ENCODE peak calls at places on chromosomes 5 and 9, in seven cellular contexts. One of them, this sample, is unnamed.

GRCh38 chr9:117409321-117409720 is 5.5 kb downstream of the ASTN2 start:
- DNase-seq in HCT116: no peak
- DNase-seq in A549: no peak
- DNase-seq in GM04503: no peak
- DNase-seq in fibroblast of pulmonary artery: no peak
- DNase-seq in upper lobe of right lung: no peak
- DNase-seq in mammary epithelial cell: no peak
- DNase-seq in this sample: no peak

GRCh38 chr9:124182741-124183140 is 75.0 kb upstream of the NEK6 start:
- DNase-seq in HCT116: no peak
- DNase-seq in A549: no peak
- DNase-seq in GM04503: no peak
- DNase-seq in fibroblast of pulmonary artery: no peak
- DNase-seq in upper lobe of right lung: no peak
- DNase-seq in mammary epithelial cell: no peak
- DNase-seq in this sample: no peak

GRCh38 chr5:51958473-51958872 is 575.2 kb downstream of the ISL1 start:
- DNase-seq in HCT116: no peak
- DNase-seq in A549: no peak
- DNase-seq in GM04503: no peak
- DNase-seq in fibroblast of pulmonary artery: no peak
- DNase-seq in upper lobe of right lung: no peak
- DNase-seq in mammary epithelial cell: no peak
- DNase-seq in this sample: no peak

GRCh38 chr5:7763621-7764072 is 87.3 kb downstream of the CFAP90 start:
- DNase-seq in HCT116: no peak
- DNase-seq in A549: no peak
- DNase-seq in GM04503: no peak
- DNase-seq in fibroblast of pulmonary artery: no peak
- DNase-seq in upper lobe of right lung: no peak
- DNase-seq in mammary epithelial cell: no peak
- DNase-seq in this sample: no peak

GRCh38 chr5:123460296-123460729 is 37.1 kb upstream of the CEP120 start:
- DNase-seq in HCT116: peak; percentile 47
- DNase-seq in A549: peak; percentile 8
- DNase-seq in GM04503: no peak
- DNase-seq in fibroblast of pulmonary artery: peak; percentile 46
- DNase-seq in upper lobe of right lung: no peak
- DNase-seq in mammary epithelial cell: peak; percentile 16
- DNase-seq in this sample: peak; percentile 84

GRCh38 chr5:150407097-150407720 is 5.5 kb downstream of the CD74 start:
- DNase-seq in HCT116: no peak
- DNase-seq in A549: no peak
- DNase-seq in GM04503: no peak
- DNase-seq in fibroblast of pulmonary artery: no peak
- DNase-seq in upper lobe of right lung: no peak
- DNase-seq in mammary epithelial cell: no peak
- DNase-seq in this sample: no peak

GRCh38 chr9:129685220-129685932 is 19.9 kb downstream of the PRRX2 start:
- DNase-seq in HCT116: peak; percentile 68
- DNase-seq in A549: peak; percentile 84
- DNase-seq in GM04503: no peak
- DNase-seq in fibroblast of pulmonary artery: no peak
- DNase-seq in upper lobe of right lung: no peak
- DNase-seq in mammary epithelial cell: peak; percentile 76
- DNase-seq in this sample: no peak

GRCh38 chr5:74885170-74885569 is 19.0 kb upstream of the FAM169A start:
- DNase-seq in HCT116: no peak
- DNase-seq in A549: no peak
- DNase-seq in GM04503: no peak
- DNase-seq in fibroblast of pulmonary artery: no peak
- DNase-seq in upper lobe of right lung: no peak
- DNase-seq in mammary epithelial cell: no peak
- DNase-seq in this sample: no peak

GRCh38 chr5:40569549-40570270 is 110.0 kb upstream of the PTGER4 start:
- DNase-seq in HCT116: no peak
- DNase-seq in A549: no peak
- DNase-seq in GM04503: no peak
- DNase-seq in fibroblast of pulmonary artery: peak; percentile 67
- DNase-seq in upper lobe of right lung: no peak
- DNase-seq in mammary epithelial cell: no peak
- DNase-seq in this sample: peak; percentile 59

GRCh38 chr5:109192027-109192426 is 217.7 kb downstream of the PJA2 start:
- DNase-seq in HCT116: no peak
- DNase-seq in A549: no peak
- DNase-seq in GM04503: no peak
- DNase-seq in fibroblast of pulmonary artery: no peak
- DNase-seq in upper lobe of right lung: no peak
- DNase-seq in mammary epithelial cell: no peak
- DNase-seq in this sample: no peak

GRCh38 chr5:173247050-173247449 is 12.0 kb upstream of the NKX2-5 start:
- DNase-seq in HCT116: no peak
- DNase-seq in A549: no peak
- DNase-seq in GM04503: no peak
- DNase-seq in fibroblast of pulmonary artery: no peak
- DNase-seq in upper lobe of right lung: no peak
- DNase-seq in mammary epithelial cell: no peak
- DNase-seq in this sample: no peak

GRCh38 chr5:112930082-112930344 is 8.0 kb upstream of the REEP5 start:
- DNase-seq in HCT116: no peak
- DNase-seq in A549: no peak
- DNase-seq in GM04503: no peak
- DNase-seq in fibroblast of pulmonary artery: no peak
- DNase-seq in upper lobe of right lung: no peak
- DNase-seq in mammary epithelial cell: no peak
- DNase-seq in this sample: no peak

GRCh38 chr9:128322342-128323191 is at the start of the genes COQ4 and TRUB2:
- DNase-seq in HCT116: peak; percentile 92
- DNase-seq in A549: peak; percentile 97
- DNase-seq in GM04503: peak; percentile 80
- DNase-seq in fibroblast of pulmonary artery: peak; percentile 95
- DNase-seq in upper lobe of right lung: peak; percentile 96
- DNase-seq in mammary epithelial cell: peak; percentile 94
- DNase-seq in this sample: peak; percentile 95

GRCh38 chr5:40198736-40199135 is 481.0 kb upstream of the PTGER4 start:
- DNase-seq in HCT116: no peak
- DNase-seq in A549: no peak
- DNase-seq in GM04503: peak; percentile 9
- DNase-seq in fibroblast of pulmonary artery: peak; percentile 2
- DNase-seq in upper lobe of right lung: no peak
- DNase-seq in mammary epithelial cell: peak; percentile 11
- DNase-seq in this sample: peak; percentile 55

GRCh38 chr5:145495741-145496140 is 339.4 kb downstream of the PRELID2 start:
- DNase-seq in HCT116: peak; percentile 89
- DNase-seq in A549: peak; percentile 19
- DNase-seq in GM04503: no peak
- DNase-seq in fibroblast of pulmonary artery: peak; percentile 87
- DNase-seq in upper lobe of right lung: no peak
- DNase-seq in mammary epithelial cell: peak; percentile 77
- DNase-seq in this sample: peak; percentile 79

GRCh38 chr5:125484272-125485002 is 738.0 kb upstream of the ZNF608 start:
- DNase-seq in HCT116: peak; percentile 49
- DNase-seq in A549: peak; percentile 23
- DNase-seq in GM04503: peak; percentile 71
- DNase-seq in fibroblast of pulmonary artery: peak; percentile 94
- DNase-seq in upper lobe of right lung: peak; percentile 62
- DNase-seq in mammary epithelial cell: peak; percentile 90
- DNase-seq in this sample: peak; percentile 70

GRCh38 chr5:69213513-69214215 is 21.0 kb upstream of the CDK7 start:
- DNase-seq in HCT116: no peak
- DNase-seq in A549: no peak
- DNase-seq in GM04503: peak; percentile 30
- DNase-seq in fibroblast of pulmonary artery: peak; percentile 71
- DNase-seq in upper lobe of right lung: no peak
- DNase-seq in mammary epithelial cell: peak; percentile 54
- DNase-seq in this sample: no peak

GRCh38 chr9:137763271-137763955 is 114.2 kb upstream of the CACNA1B start:
- DNase-seq in HCT116: no peak
- DNase-seq in A549: no peak
- DNase-seq in GM04503: no peak
- DNase-seq in fibroblast of pulmonary artery: no peak
- DNase-seq in upper lobe of right lung: no peak
- DNase-seq in mammary epithelial cell: no peak
- DNase-seq in this sample: no peak

GRCh38 chr9:17082343-17082742 is 52.5 kb upstream of the CNTLN start:
- DNase-seq in HCT116: no peak
- DNase-seq in A549: no peak
- DNase-seq in GM04503: no peak
- DNase-seq in fibroblast of pulmonary artery: peak; percentile 32
- DNase-seq in upper lobe of right lung: no peak
- DNase-seq in mammary epithelial cell: peak; percentile 5
- DNase-seq in this sample: no peak

GRCh38 chr5:14663734-14664269 is 716 bp upstream of the OTULIN start:
- DNase-seq in HCT116: no peak
- DNase-seq in A549: no peak
- DNase-seq in GM04503: no peak
- DNase-seq in fibroblast of pulmonary artery: peak; percentile 34
- DNase-seq in upper lobe of right lung: peak; percentile 67
- DNase-seq in mammary epithelial cell: no peak
- DNase-seq in this sample: peak; percentile 27

GRCh38 chr5:39079147-39079546 is 4.9 kb upstream of the RICTOR start:
- DNase-seq in HCT116: no peak
- DNase-seq in A549: no peak
- DNase-seq in GM04503: no peak
- DNase-seq in fibroblast of pulmonary artery: no peak
- DNase-seq in upper lobe of right lung: no peak
- DNase-seq in mammary epithelial cell: no peak
- DNase-seq in this sample: no peak

GRCh38 chr5:145854651-145855258 is 18.1 kb downstream of the GRXCR2 start:
- DNase-seq in HCT116: peak; percentile 77
- DNase-seq in A549: peak; percentile 42
- DNase-seq in GM04503: peak; percentile 44
- DNase-seq in fibroblast of pulmonary artery: peak; percentile 76
- DNase-seq in upper lobe of right lung: no peak
- DNase-seq in mammary epithelial cell: peak; percentile 65
- DNase-seq in this sample: no peak

GRCh38 chr5:72252574-72253155 is 67.4 kb downstream of the MRPS27 start:
- DNase-seq in HCT116: no peak
- DNase-seq in A549: no peak
- DNase-seq in GM04503: no peak
- DNase-seq in fibroblast of pulmonary artery: peak; percentile 35
- DNase-seq in upper lobe of right lung: no peak
- DNase-seq in mammary epithelial cell: no peak
- DNase-seq in this sample: no peak

GRCh38 chr5:172140866-172141265 is 47.2 kb downstream of the STK10 start:
- DNase-seq in HCT116: no peak
- DNase-seq in A549: no peak
- DNase-seq in GM04503: no peak
- DNase-seq in fibroblast of pulmonary artery: no peak
- DNase-seq in upper lobe of right lung: no peak
- DNase-seq in mammary epithelial cell: no peak
- DNase-seq in this sample: no peak

GRCh38 chr9:128214571-128215490 is 11.7 kb downstream of the DNM1 start:
- DNase-seq in HCT116: no peak
- DNase-seq in A549: no peak
- DNase-seq in GM04503: no peak
- DNase-seq in fibroblast of pulmonary artery: no peak
- DNase-seq in upper lobe of right lung: peak; percentile 61
- DNase-seq in mammary epithelial cell: no peak
- DNase-seq in this sample: no peak

GRCh38 chr5:1330847-1331831 is 13.8 kb downstream of the CLPTM1L start:
- DNase-seq in HCT116: no peak
- DNase-seq in A549: no peak
- DNase-seq in GM04503: no peak
- DNase-seq in fibroblast of pulmonary artery: no peak
- DNase-seq in upper lobe of right lung: no peak
- DNase-seq in mammary epithelial cell: no peak
- DNase-seq in this sample: no peak

GRCh38 chr5:150763023-150763793 is 4.4 kb upstream of the DCTN4 start:
- DNase-seq in HCT116: no peak
- DNase-seq in A549: no peak
- DNase-seq in GM04503: peak; percentile 69
- DNase-seq in fibroblast of pulmonary artery: peak; percentile 98
- DNase-seq in upper lobe of right lung: no peak
- DNase-seq in mammary epithelial cell: peak; percentile 93
- DNase-seq in this sample: peak; percentile 91

GRCh38 chr5:107633171-107633901 is 37.4 kb downstream of the EFNA5 start:
- DNase-seq in HCT116: no peak
- DNase-seq in A549: no peak
- DNase-seq in GM04503: no peak
- DNase-seq in fibroblast of pulmonary artery: peak; percentile 29
- DNase-seq in upper lobe of right lung: no peak
- DNase-seq in mammary epithelial cell: no peak
- DNase-seq in this sample: peak; percentile 23

GRCh38 chr9:99752710-99753109 is 69.0 kb upstream of the NR4A3 start:
- DNase-seq in HCT116: no peak
- DNase-seq in A549: no peak
- DNase-seq in GM04503: peak; percentile 72
- DNase-seq in fibroblast of pulmonary artery: peak; percentile 25
- DNase-seq in upper lobe of right lung: no peak
- DNase-seq in mammary epithelial cell: peak; percentile 89
- DNase-seq in this sample: no peak

GRCh38 chr5:158514353-158514960 is 585.3 kb downstream of the EBF1 start:
- DNase-seq in HCT116: no peak
- DNase-seq in A549: no peak
- DNase-seq in GM04503: peak; percentile 56
- DNase-seq in fibroblast of pulmonary artery: peak; percentile 58
- DNase-seq in upper lobe of right lung: no peak
- DNase-seq in mammary epithelial cell: peak; percentile 9
- DNase-seq in this sample: no peak

GRCh38 chr9:74355107-74355506 is 142.0 kb upstream of the RORB start:
- DNase-seq in HCT116: no peak
- DNase-seq in A549: no peak
- DNase-seq in GM04503: no peak
- DNase-seq in fibroblast of pulmonary artery: no peak
- DNase-seq in upper lobe of right lung: no peak
- DNase-seq in mammary epithelial cell: no peak
- DNase-seq in this sample: no peak

GRCh38 chr5:178394074-178394473 is 161.5 kb upstream of the PHYKPL start:
- DNase-seq in HCT116: no peak
- DNase-seq in A549: no peak
- DNase-seq in GM04503: no peak
- DNase-seq in fibroblast of pulmonary artery: no peak
- DNase-seq in upper lobe of right lung: peak; percentile 42
- DNase-seq in mammary epithelial cell: no peak
- DNase-seq in this sample: no peak

GRCh38 chr9:16062542-16063240 is 509.8 kb downstream of the CCDC171 start:
- DNase-seq in HCT116: peak; percentile 6
- DNase-seq in A549: peak; percentile 82
- DNase-seq in GM04503: no peak
- DNase-seq in fibroblast of pulmonary artery: peak; percentile 76
- DNase-seq in upper lobe of right lung: no peak
- DNase-seq in mammary epithelial cell: peak; percentile 99
- DNase-seq in this sample: no peak

GRCh38 chr5:5340206-5340729 is 82.2 kb upstream of the ICE1 start:
- DNase-seq in HCT116: peak; percentile 80
- DNase-seq in A549: peak; percentile 87
- DNase-seq in GM04503: peak; percentile 84
- DNase-seq in fibroblast of pulmonary artery: peak; percentile 90
- DNase-seq in upper lobe of right lung: no peak
- DNase-seq in mammary epithelial cell: peak; percentile 88
- DNase-seq in this sample: peak; percentile 62

GRCh38 chr9:132199056-132199455 is 37.2 kb downstream of the NTNG2 start:
- DNase-seq in HCT116: no peak
- DNase-seq in A549: no peak
- DNase-seq in GM04503: no peak
- DNase-seq in fibroblast of pulmonary artery: no peak
- DNase-seq in upper lobe of right lung: no peak
- DNase-seq in mammary epithelial cell: peak; percentile 36
- DNase-seq in this sample: no peak

GRCh38 chr9:4640027-4640426 is 22.1 kb upstream of the PLPP6 start:
- DNase-seq in HCT116: peak; percentile 31
- DNase-seq in A549: no peak
- DNase-seq in GM04503: no peak
- DNase-seq in fibroblast of pulmonary artery: peak; percentile 42
- DNase-seq in upper lobe of right lung: no peak
- DNase-seq in mammary epithelial cell: no peak
- DNase-seq in this sample: no peak

GRCh38 chr5:178460598-178461425 is 129.4 kb downstream of the COL23A1 start:
- DNase-seq in HCT116: peak; percentile 54
- DNase-seq in A549: peak; percentile 58
- DNase-seq in GM04503: no peak
- DNase-seq in fibroblast of pulmonary artery: peak; percentile 8
- DNase-seq in upper lobe of right lung: peak; percentile 88
- DNase-seq in mammary epithelial cell: no peak
- DNase-seq in this sample: peak; percentile 35

GRCh38 chr9:113152699-113153098 is 1.9 kb downstream of the SLC31A2 start:
- DNase-seq in HCT116: no peak
- DNase-seq in A549: no peak
- DNase-seq in GM04503: no peak
- DNase-seq in fibroblast of pulmonary artery: no peak
- DNase-seq in upper lobe of right lung: no peak
- DNase-seq in mammary epithelial cell: peak; percentile 95
- DNase-seq in this sample: no peak